ENCODE peak calls at places on chromosomes 5 and 9, in four cellular contexts. F, T, M and U are unnamed samples. For H3K36me3 and H3K4me1, the result is how much of the 10 kb centered on the place peaks cover.

GRCh38 chr5:130528474-130528873 is 624.2 kb downstream of the CHSY3 start:
- DNase-seq in T (no peak), M (no peak), F (no peak), U (no peak)

GRCh38 chr5:97383996-97384395 is 200.9 kb upstream of the RIOK2 start:
- DNase-seq in T (no peak), M (no peak), F (no peak), U (no peak)

GRCh38 chr5:115977988-115978387 is 15.7 kb downstream of the LVRN start:
- DNase-seq in F (no peak), T (no peak), M (no peak), U (no peak)

GRCh38 chr5:179242676-179243075 is 102.6 kb downstream of the ADAMTS2 start:
- DNase-seq in T (no peak), M (no peak), F (no peak), U (no peak)

GRCh38 chr5:142404046-142404477 is 79.2 kb upstream of the SPRY4 start:
- DNase-seq in M (no peak), T (no peak), F (no peak), U (no peak)

GRCh38 chr5:171152382-171152781 is 156.7 kb upstream of the TLX3 start:
- DNase-seq in T (no peak), F (no peak), M (no peak), U (no peak)

GRCh38 chr9:106697799-106698591 is 165.0 kb upstream of the ZNF462 start:
- DNase-seq in F (peak), T (no peak), M (peak), U (no peak)

GRCh38 chr5:132526290-132526973 is 16.9 kb downstream of the IL5 start:
- DNase-seq in T (peak), F (no peak), M (peak), U (no peak)

GRCh38 chr5:93192683-93193082 is 388.3 kb downstream of the NR2F1-AS1 start:
- DNase-seq in T (no peak), M (no peak), F (no peak), U (no peak)

GRCh38 chr9:130225586-130225985 is 40.0 kb upstream of the HMCN2 start:
- DNase-seq in M (no peak), F (no peak), T (no peak), U (no peak)

GRCh38 chr5:104734046-104734445 is 1171.5 kb upstream of the NUDT12 start:
- DNase-seq in M (no peak), F (no peak), T (no peak), U (no peak)

DNA sequence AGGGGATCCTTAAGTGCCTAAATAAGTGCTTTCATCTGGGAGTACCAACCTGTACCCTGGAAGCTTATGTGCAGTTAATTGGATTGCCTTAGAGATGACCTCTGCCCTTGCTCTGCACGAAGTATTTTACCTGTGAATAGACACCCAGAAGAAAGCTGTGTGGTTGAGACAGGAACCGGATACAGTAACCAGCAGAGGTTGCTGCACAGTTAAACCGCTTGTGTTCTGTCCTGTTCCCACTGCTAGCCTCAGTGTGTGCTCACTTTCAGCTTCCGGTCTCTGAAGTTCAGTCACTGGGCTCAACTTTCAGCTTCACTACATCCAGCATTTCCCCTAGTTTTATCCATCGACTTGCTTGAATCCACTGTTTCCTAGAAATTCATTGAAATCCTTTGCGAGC is 185.3 kb downstream of the FAM170A start:
- DNase-seq in M (no peak), T (no peak), F (no peak), U (no peak)
- H3K36me3 ChIP-seq in M (under half), T (under half), F (under half), U (under half)

GRCh38 chr9:134294228-134295071 is 31.8 kb upstream of the RXRA start:
- DNase-seq in F (no peak), T (peak), M (no peak), U (no peak)

GRCh38 chr9:134295101-134295745 is 31.0 kb upstream of the RXRA start:
- DNase-seq in F (no peak), M (no peak), T (no peak), U (no peak)

GRCh38 chr9:134297082-134297415 is 29.2 kb upstream of the RXRA start:
- DNase-seq in F (no peak), M (no peak), T (no peak), U (no peak)

GRCh38 chr9:134296301-134297081 is 29.8 kb upstream of the RXRA start:
- DNase-seq in M (no peak), T (no peak), F (no peak), U (no peak)

DNA sequence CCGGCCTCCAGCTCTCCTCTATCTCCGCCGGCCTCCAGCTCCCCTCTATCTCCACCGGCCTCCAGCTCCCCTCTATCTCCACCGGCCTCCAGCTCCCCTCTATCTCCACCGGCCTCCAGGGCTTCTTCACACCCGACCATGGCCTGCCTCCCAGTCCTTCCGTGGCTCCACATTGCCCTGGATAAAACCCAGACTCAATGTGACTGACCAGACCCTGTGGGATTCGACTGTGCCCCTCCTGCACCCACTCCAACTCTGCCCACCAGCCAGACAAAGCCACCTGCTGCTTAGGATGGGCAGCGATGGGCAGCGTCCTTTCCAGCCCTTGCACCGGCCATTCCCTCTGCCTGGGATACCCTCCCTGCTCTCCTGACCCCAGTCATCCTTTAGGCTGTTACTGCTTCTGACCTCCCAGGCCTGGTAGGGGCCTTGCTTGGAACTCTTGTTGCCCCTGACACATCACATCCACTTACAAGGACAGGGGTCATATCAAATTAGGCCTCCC is 30.5 kb upstream of the RXRA start:
- DNase-seq in M (no peak), T (no peak), F (no peak), U (no peak)
- H3K4me1 ChIP-seq in M (under half), T (under half), F (under half), U (under half)

GRCh38 chr9:95517559-95517933 is 775 bp upstream of the PTCH1 start:
- DNase-seq in T (no peak), M (no peak), F (no peak), U (no peak)
- H3K4me3 ChIP-seq in T (no peak), M (peak), F (peak), U (no peak)

GRCh38 chr9:127945338-127945737 is 7.7 kb upstream of the DPM2 start:
- DNase-seq in F (no peak), T (no peak), M (no peak), U (no peak)
- H3K36me3 ChIP-seq in F (under half), T (under half), M (under half), U (half or more)

DNA sequence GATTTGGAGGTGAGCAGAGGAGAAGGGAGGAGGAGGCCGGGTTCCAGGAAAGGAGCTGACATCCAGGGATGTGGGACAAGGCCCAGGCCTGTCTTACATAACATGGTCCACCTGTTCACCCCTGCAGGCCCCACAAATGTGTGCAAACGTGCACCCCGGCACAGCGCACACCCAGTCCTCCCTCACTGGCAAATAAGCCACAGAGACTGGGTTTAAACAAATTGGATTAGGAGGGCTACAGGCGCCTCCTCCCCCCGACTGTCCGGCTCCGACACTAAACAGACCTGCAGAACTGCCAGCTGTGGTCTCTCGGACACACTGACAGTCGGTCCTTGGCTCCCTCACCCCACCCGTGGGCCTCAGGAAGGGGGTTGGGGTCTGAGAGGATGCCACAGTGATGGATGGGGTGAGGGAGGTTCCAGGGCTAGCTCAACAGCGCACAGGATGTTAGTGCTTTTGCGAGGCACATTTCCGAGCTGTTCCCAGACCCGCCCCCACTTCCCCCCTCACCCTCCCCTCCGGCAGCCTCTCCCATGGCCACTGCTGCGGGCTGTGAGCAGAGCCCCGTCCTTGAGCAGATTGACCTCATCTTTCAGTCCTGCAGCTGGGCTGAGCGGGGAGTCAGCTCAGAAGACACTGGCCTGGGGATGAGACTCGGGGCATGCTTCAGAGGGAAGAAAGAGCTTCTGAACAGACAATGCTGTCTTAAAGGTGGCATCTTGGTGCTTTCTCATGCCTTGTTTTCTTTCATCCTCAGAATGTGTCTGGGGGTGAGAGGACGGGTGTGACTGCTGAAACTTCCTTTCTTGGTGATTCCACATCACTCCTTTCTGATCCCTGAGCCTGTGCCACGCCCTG is 43.6 kb upstream of the IL17B start:
- DNase-seq in M (peak), T (peak), F (no peak), U (no peak)
- H3K4me1 ChIP-seq in M (under half), T (under half), F (under half), U (under half)

DNA sequence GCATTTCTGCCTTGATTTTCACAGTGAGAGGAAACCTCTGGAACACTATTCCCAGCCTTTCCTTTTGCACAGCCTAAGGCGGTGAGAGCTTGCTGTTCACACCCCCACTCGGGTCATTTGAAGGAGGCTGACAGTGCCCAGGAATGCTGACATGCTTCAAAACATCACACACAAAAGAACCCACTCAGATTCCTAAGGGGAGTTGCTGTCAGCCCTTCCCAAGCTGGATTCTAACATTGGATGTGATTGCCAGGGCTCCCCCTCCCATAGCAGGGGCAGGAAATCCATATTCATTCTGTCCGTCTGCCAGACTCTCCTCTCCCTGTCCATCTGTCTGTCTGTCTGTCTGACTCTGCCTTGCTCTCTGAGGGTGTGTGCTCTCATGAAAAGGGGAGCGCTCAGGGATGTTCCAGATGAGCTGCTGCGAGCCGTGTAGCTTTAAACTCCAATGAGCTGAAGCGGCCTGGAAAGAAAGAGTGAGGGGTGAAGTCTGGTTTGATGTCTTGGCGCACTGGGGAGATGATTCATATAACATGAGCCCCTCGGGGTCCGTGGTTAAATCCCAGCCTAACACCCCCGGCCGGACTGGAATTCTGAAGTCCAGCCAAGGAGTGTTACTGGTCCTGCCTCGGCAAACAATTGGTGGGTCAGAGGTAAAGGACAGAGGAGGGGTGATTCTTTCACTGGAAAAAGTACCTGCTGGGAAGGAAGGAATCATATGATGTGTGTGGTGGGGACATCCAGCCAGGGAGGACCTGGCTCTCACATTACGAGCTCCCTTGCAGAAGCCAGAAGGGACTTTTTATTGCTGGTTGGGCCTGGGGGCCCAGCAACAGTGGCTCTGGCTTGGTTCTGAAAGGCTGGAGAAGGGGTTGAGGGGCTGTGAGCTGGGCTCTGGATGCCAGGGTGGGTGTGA is 517.1 kb downstream of the CCDC171 start:
- DNase-seq in M (no peak), T (no peak), F (no peak), U (no peak)
- H3K4me3 ChIP-seq in M (no peak), T (no peak), F (no peak), U (no peak)

GRCh38 chr9:16307626-16308195 is 562.8 kb downstream of the BNC2 start:
- DNase-seq in M (no peak), T (no peak), F (no peak), U (no peak)

GRCh38 chr9:16310288-16311145 is 560.0 kb downstream of the BNC2 start:
- DNase-seq in T (no peak), F (no peak), M (no peak), U (no peak)

GRCh38 chr9:16312116-16312515 is 558.4 kb downstream of the BNC2 start:
- DNase-seq in F (no peak), M (no peak), T (no peak), U (no peak)

GRCh38 chr9:16309350-16310271 is 560.9 kb downstream of the BNC2 start:
- DNase-seq in F (no peak), M (peak), T (no peak), U (no peak)

DNA sequence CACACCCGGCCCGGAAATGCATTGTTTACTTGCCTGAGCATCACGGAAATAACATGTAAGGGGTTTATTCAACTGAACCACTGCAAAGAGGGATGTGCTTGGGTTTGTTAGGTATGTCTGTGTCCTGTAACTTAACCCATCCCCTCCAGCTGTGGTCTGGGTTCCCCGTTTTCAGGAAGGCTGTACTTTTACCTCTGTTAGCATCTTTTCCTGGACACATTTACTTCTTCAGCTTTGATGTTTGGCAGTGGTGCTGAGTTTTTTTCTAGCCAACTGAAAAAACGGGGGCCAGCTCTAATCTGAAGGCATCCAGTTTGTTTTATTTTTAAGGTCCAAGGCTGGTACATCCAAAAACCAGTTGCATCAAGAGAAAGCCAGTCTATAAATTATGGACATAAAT is 561.8 kb downstream of the BNC2 start:
- DNase-seq in F (no peak), M (no peak), T (no peak), U (no peak)
- H3K36me3 ChIP-seq in F (under half), M (under half), T (under half), U (under half)

GRCh38 chr9:134360897-134361296 is 34.6 kb downstream of the RXRA start:
- DNase-seq in T (no peak), F (peak), M (no peak), U (no peak)
- H3K4me1 ChIP-seq in T (under half), F (under half), M (under half), U (under half)